ENCODE peak calls at places on chromosomes 3 and 15, in five cellular contexts. One of them, this sample, is unnamed.
A peak's percentile ranks its signal among the peaks of the same experiment; 100 is the strongest.

GRCh38 chr3:13062647-13063046 is 10.6 kb downstream of the IQSEC1 start:
- DNase-seq in sigmoid colon: no peak
- DNase-seq in H1: no peak
- DNase-seq in GM12878: no peak
- DNase-seq in suprapubic skin: no peak
- DNase-seq in this sample: no peak

GRCh38 chr3:116517308-116517707 is 72.0 kb upstream of the LSAMP start:
- DNase-seq in suprapubic skin: no peak
- DNase-seq in GM12878: no peak
- DNase-seq in H1: no peak
- DNase-seq in sigmoid colon: no peak
- DNase-seq in this sample: no peak

GRCh38 chr3:188948658-188949400 is 222.9 kb upstream of the TPRG1 start:
- DNase-seq in GM12878: no peak
- DNase-seq in sigmoid colon: peak; percentile 84
- DNase-seq in H1: no peak
- DNase-seq in suprapubic skin: no peak
- DNase-seq in this sample: peak; percentile 61

GRCh38 chr3:135197856-135198255 is 402.8 kb downstream of the EPHB1 start:
- DNase-seq in H1: no peak
- DNase-seq in suprapubic skin: no peak
- DNase-seq in GM12878: no peak
- DNase-seq in sigmoid colon: no peak
- DNase-seq in this sample: no peak

GRCh38 chr3:175620093-175620492 is 761.0 kb downstream of the NAALADL2 start:
- DNase-seq in GM12878: no peak
- DNase-seq in sigmoid colon: no peak
- DNase-seq in H1: no peak
- DNase-seq in suprapubic skin: no peak
- DNase-seq in this sample: no peak

GRCh38 chr3:85726241-85726640 is 767.5 kb downstream of the CADM2 start:
- DNase-seq in GM12878: no peak
- DNase-seq in suprapubic skin: no peak
- DNase-seq in H1: no peak
- DNase-seq in sigmoid colon: no peak
- DNase-seq in this sample: no peak

GRCh38 chr3:141368062-141368924 is at the start of gene ZBTB38:
- DNase-seq in H1: peak; percentile 66
- DNase-seq in GM12878: no peak
- DNase-seq in suprapubic skin: peak; percentile 95
- DNase-seq in sigmoid colon: peak; percentile 95
- DNase-seq in this sample: peak; percentile 75

GRCh38 chr15:65893060-65893459 is 23.8 kb downstream of the RAB11A start:
- DNase-seq in H1: no peak
- DNase-seq in sigmoid colon: no peak
- DNase-seq in suprapubic skin: no peak
- DNase-seq in GM12878: no peak
- DNase-seq in this sample: no peak

GRCh38 chr3:40951636-40952035 is 247.7 kb upstream of the CTNNB1 start:
- DNase-seq in suprapubic skin: no peak
- DNase-seq in sigmoid colon: no peak
- DNase-seq in GM12878: no peak
- DNase-seq in H1: no peak
- DNase-seq in this sample: no peak

GRCh38 chr3:64242435-64242834 is 17.2 kb upstream of the PRICKLE2 start:
- DNase-seq in H1: no peak
- DNase-seq in suprapubic skin: no peak
- DNase-seq in sigmoid colon: no peak
- DNase-seq in GM12878: no peak
- DNase-seq in this sample: no peak

GRCh38 chr3:54622688-54623087 is 305.2 kb downstream of the LRTM1 start:
- DNase-seq in H1: no peak
- DNase-seq in GM12878: no peak
- DNase-seq in sigmoid colon: no peak
- DNase-seq in suprapubic skin: no peak
- DNase-seq in this sample: no peak

GRCh38 chr3:79148786-79149185 is 619.0 kb downstream of the ROBO1 start:
- DNase-seq in GM12878: no peak
- DNase-seq in sigmoid colon: no peak
- DNase-seq in suprapubic skin: no peak
- DNase-seq in H1: no peak
- DNase-seq in this sample: no peak

GRCh38 chr3:125353128-125353527 is 22.0 kb downstream of the ZNF148 start:
- DNase-seq in suprapubic skin: no peak
- DNase-seq in H1: no peak
- DNase-seq in sigmoid colon: no peak
- DNase-seq in GM12878: no peak
- DNase-seq in this sample: no peak

GRCh38 chr15:58985443-58985842 is 2.0 kb upstream of the RNF111 start:
- DNase-seq in suprapubic skin: peak; percentile 84
- DNase-seq in sigmoid colon: peak; percentile 83
- DNase-seq in H1: no peak
- DNase-seq in GM12878: no peak
- DNase-seq in this sample: no peak

GRCh38 chr15:27669641-27670040 is 429.5 kb downstream of the OCA2 start:
- DNase-seq in GM12878: no peak
- DNase-seq in sigmoid colon: no peak
- DNase-seq in suprapubic skin: no peak
- DNase-seq in H1: no peak
- DNase-seq in this sample: no peak

GRCh38 chr15:101482526-101483371 is 6.8 kb downstream of the PCSK6 start:
- DNase-seq in sigmoid colon: no peak
- DNase-seq in GM12878: no peak
- DNase-seq in suprapubic skin: no peak
- DNase-seq in H1: no peak
- DNase-seq in this sample: no peak

GRCh38 chr3:47578691-47579632 is at the start of gene CSPG5:
- DNase-seq in H1: peak; percentile 74
- DNase-seq in suprapubic skin: no peak
- DNase-seq in sigmoid colon: no peak
- DNase-seq in GM12878: no peak
- DNase-seq in this sample: no peak

GRCh38 chr3:112111785-112112402 is 21.2 kb downstream of the GCSAM start:
- DNase-seq in H1: no peak
- DNase-seq in suprapubic skin: no peak
- DNase-seq in GM12878: no peak
- DNase-seq in sigmoid colon: no peak
- DNase-seq in this sample: peak; percentile 66

GRCh38 chr3:117735481-117736101 is 1026.0 kb downstream of the TUSC7 start:
- DNase-seq in suprapubic skin: no peak
- DNase-seq in sigmoid colon: no peak
- DNase-seq in GM12878: no peak
- DNase-seq in H1: no peak
- DNase-seq in this sample: no peak

GRCh38 chr3:39255503-39256325 is 24.1 kb downstream of the CX3CR1 start:
- DNase-seq in sigmoid colon: no peak
- DNase-seq in GM12878: peak; percentile 90
- DNase-seq in suprapubic skin: no peak
- DNase-seq in H1: no peak
- DNase-seq in this sample: no peak

GRCh38 chr15:46080018-46080417 is 445.2 kb downstream of the SQOR start:
- DNase-seq in sigmoid colon: no peak
- DNase-seq in GM12878: no peak
- DNase-seq in H1: no peak
- DNase-seq in suprapubic skin: no peak
- DNase-seq in this sample: no peak

GRCh38 chr3:101189786-101190185 is 130.6 kb downstream of the IMPG2 start:
- DNase-seq in suprapubic skin: no peak
- DNase-seq in sigmoid colon: no peak
- DNase-seq in H1: no peak
- DNase-seq in GM12878: no peak
- DNase-seq in this sample: no peak

GRCh38 chr3:15325228-15325627 is 7.2 kb downstream of the SH3BP5 start:
- DNase-seq in sigmoid colon: no peak
- DNase-seq in suprapubic skin: peak; percentile 52
- DNase-seq in H1: no peak
- DNase-seq in GM12878: no peak
- DNase-seq in this sample: no peak

GRCh38 chr15:90181781-90182180 is 19.3 kb upstream of the SEMA4B start:
- DNase-seq in suprapubic skin: no peak
- DNase-seq in GM12878: no peak
- DNase-seq in H1: no peak
- DNase-seq in sigmoid colon: no peak
- DNase-seq in this sample: no peak

GRCh38 chr15:101307897-101308603 is 13.0 kb upstream of the SNRPA1 start:
- DNase-seq in GM12878: no peak
- DNase-seq in sigmoid colon: peak; percentile 55
- DNase-seq in suprapubic skin: no peak
- DNase-seq in H1: no peak
- DNase-seq in this sample: no peak

GRCh38 chr15:40847225-40847961 is 3.5 kb downstream of the SPINT1 start:
- DNase-seq in sigmoid colon: no peak
- DNase-seq in H1: no peak
- DNase-seq in suprapubic skin: no peak
- DNase-seq in GM12878: peak; percentile 57
- DNase-seq in this sample: peak; percentile 87

GRCh38 chr3:9792405-9793160 is at the start of the genes ARPC4 and TADA3:
- DNase-seq in H1: peak; percentile 89
- DNase-seq in suprapubic skin: peak; percentile 96
- DNase-seq in GM12878: peak; percentile 92
- DNase-seq in sigmoid colon: peak; percentile 96
- DNase-seq in this sample: peak; percentile 93
- TF ChIP-seq POLR2AphosphoS5 in H1: peak; percentile 73
- TF ChIP-seq POLR2AphosphoS5 in suprapubic skin: peak; percentile 85
- TF ChIP-seq POLR2AphosphoS5 in GM12878: peak; percentile 95
- TF ChIP-seq POLR2AphosphoS5 in sigmoid colon: peak; percentile 87
- TF ChIP-seq POLR2AphosphoS5 in this sample: peak; percentile 84

GRCh38 chr3:72814308-72814707 is 33.9 kb downstream of the SHQ1 start:
- DNase-seq in sigmoid colon: no peak
- DNase-seq in suprapubic skin: no peak
- DNase-seq in GM12878: no peak
- DNase-seq in H1: no peak
- DNase-seq in this sample: no peak
- H3K4me3 ChIP-seq in sigmoid colon: no peak overlapping the region
- H3K4me3 ChIP-seq in suprapubic skin: no peak overlapping the region
- H3K4me3 ChIP-seq in GM12878: no peak overlapping the region
- H3K4me3 ChIP-seq in H1: no peak overlapping the region
- H3K4me3 ChIP-seq in this sample: no peak overlapping the region

GRCh38 chr3:129428382-129429079 is at the start of gene EFCAB12:
- DNase-seq in GM12878: no peak
- DNase-seq in suprapubic skin: peak; percentile 98
- DNase-seq in H1: peak; percentile 98
- DNase-seq in sigmoid colon: peak; percentile 98
- DNase-seq in this sample: peak; percentile 96
- TF ChIP-seq POLR2A in GM12878: peak; percentile 78
- TF ChIP-seq POLR2A in suprapubic skin: no peak
- TF ChIP-seq POLR2A in H1: peak; percentile 73
- TF ChIP-seq POLR2A in sigmoid colon: no peak
- TF ChIP-seq POLR2A in this sample: no peak

DNA sequence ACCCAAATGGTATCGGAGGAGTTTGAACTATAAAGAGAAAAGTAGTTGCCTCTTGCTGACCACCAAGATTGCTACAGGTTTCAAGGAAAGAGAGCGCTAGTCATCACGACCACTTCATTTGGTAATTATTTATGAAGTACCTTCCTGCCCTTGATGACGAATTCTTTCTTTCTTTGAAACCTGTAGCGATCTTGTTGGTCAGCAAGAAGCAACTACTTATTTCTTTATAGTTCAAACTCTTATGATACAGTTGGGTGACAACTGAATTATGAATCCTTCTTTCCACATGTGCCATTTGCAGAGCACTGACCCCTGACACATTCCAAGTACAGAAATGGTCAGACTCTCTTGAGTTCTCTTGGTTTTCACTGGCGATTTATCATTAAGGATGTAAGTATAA is 46.8 kb downstream of the THRB start:
- DNase-seq in H1: no peak
- DNase-seq in suprapubic skin: no peak
- DNase-seq in GM12878: no peak
- DNase-seq in sigmoid colon: no peak
- DNase-seq in this sample: no peak
- TF ChIP-seq POLR2AphosphoS5 in H1: no peak
- TF ChIP-seq POLR2AphosphoS5 in suprapubic skin: no peak
- TF ChIP-seq POLR2AphosphoS5 in GM12878: no peak
- TF ChIP-seq POLR2AphosphoS5 in sigmoid colon: no peak
- TF ChIP-seq POLR2AphosphoS5 in this sample: no peak

This sample was measured in prostate gland.